ENCODE peak calls at places on chromosomes 16 and 17, in six cellular contexts. T is hippocampal formation; Y is stimulated activated naive B cell treated with anti-CD40 and anti-IgM and Interleukin-4, amounts not matched to agents 10 μg/mL and 1 μg/mL and 100 μg/mL, for 72 hours; J is caudate nucleus; W is esophagus squamous epithelium; Q is ACHN. D is an unnamed sample.

GRCh38 chr17:77512062-77512946 is 371.5 kb downstream of the SEC14L1 start:
- DNase-seq in T (no peak), Y (no peak), J (no peak), W (no peak), Q (no peak), D (no peak)

GRCh38 chr16:59305850-59306249 is 571.7 kb upstream of the GOT2 start:
- DNase-seq in T (no peak), Y (no peak), J (no peak), W (no peak), Q (no peak), D (no peak)

GRCh38 chr16:10097273-10097672 is 85.0 kb downstream of the GRIN2A start:
- DNase-seq in T (no peak), Y (no peak), J (no peak), W (no peak), Q (no peak), D (no peak)

GRCh38 chr16:30382398-30383015 is at the start of gene SEPTIN1:
- DNase-seq in T (no peak), Y (peak; percentile 67), J (no peak), W (no peak), Q (no peak), D (no peak)

GRCh38 chr17:72338847-72339790 is 218.3 kb downstream of the SOX9 start:
- DNase-seq in T (no peak), Y (no peak), J (no peak), W (no peak), Q (peak; percentile 83), D (peak; percentile 64)

GRCh38 chr17:40541873-40542561 is 23.3 kb downstream of the CCR7 start:
- DNase-seq in T (no peak), Y (no peak), J (no peak), W (no peak), Q (no peak), D (no peak)

GRCh38 chr17:77427471-77427991 is 286.8 kb downstream of the SEC14L1 start:
- DNase-seq in T (no peak), Y (no peak), J (no peak), W (no peak), Q (peak; percentile 77), D (peak; percentile 73)

GRCh38 chr16:28494141-28494851 is at the start of gene APOBR:
- DNase-seq in T (peak; percentile 20), Y (peak; percentile 88), J (no peak), W (peak; percentile 52), Q (no peak), D (peak; percentile 65)

GRCh38 chr16:50296807-50297206 is 30.5 kb downstream of the ADCY7 start:
- DNase-seq in T (no peak), Y (no peak), J (no peak), W (no peak), Q (no peak), D (no peak)

GRCh38 chr16:31010539-31010938 is at the start of gene STX1B:
- DNase-seq in T (no peak), Y (no peak), J (peak; percentile 47), W (no peak), Q (peak; percentile 34), D (no peak)

GRCh38 chr17:63843387-63844292 is 1.2 kb upstream of the SMARCD2 start:
- DNase-seq in T (no peak), Y (peak; percentile 58), J (no peak), W (no peak), Q (peak; percentile 82), D (peak; percentile 35)

GRCh38 chr17:65533056-65533745 is 28.2 kb downstream of the AXIN2 start:
- DNase-seq in T (no peak), Y (no peak), J (no peak), W (no peak), Q (no peak), D (no peak)

GRCh38 chr16:67246081-67246944 is 968 bp downstream of the FHOD1 start:
- DNase-seq in T (no peak), Y (peak; percentile 69), J (peak; percentile 41), W (no peak), Q (peak; percentile 91), D (peak; percentile 85)

D was measured in mucosa of gallbladder.